ENCODE peak calls at places on chromosomes 1 and 21, in seven cellular contexts. One of them, this sample, is unnamed.

GRCh38 chr1:151347523-151348246 is 633 bp upstream of the RFX5 start:
- DNase-seq in ovary: no peak
- DNase-seq in A673: no peak
- DNase-seq in GM12865: no peak
- DNase-seq in astrocyte: no peak
- DNase-seq in fibroblast of lung: no peak
- DNase-seq in tibial nerve: no peak
- DNase-seq in this sample: no peak

GRCh38 chr1:22340873-22341272 is 110.8 kb upstream of the ZBTB40 start:
- DNase-seq in GM12865: no peak
- DNase-seq in tibial nerve: no peak
- DNase-seq in A673: no peak
- DNase-seq in fibroblast of lung: no peak
- DNase-seq in astrocyte: no peak
- DNase-seq in ovary: no peak
- DNase-seq in this sample: no peak

GRCh38 chr1:7261490-7261889 is 476.2 kb downstream of the CAMTA1 start:
- DNase-seq in tibial nerve: no peak
- DNase-seq in A673: no peak
- DNase-seq in ovary: no peak
- DNase-seq in GM12865: no peak
- DNase-seq in fibroblast of lung: no peak
- DNase-seq in astrocyte: no peak
- DNase-seq in this sample: no peak

GRCh38 chr21:26061437-26061836 is 109.1 kb downstream of the APP start:
- DNase-seq in A673: no peak
- DNase-seq in astrocyte: no peak
- DNase-seq in GM12865: no peak
- DNase-seq in tibial nerve: no peak
- DNase-seq in ovary: no peak
- DNase-seq in fibroblast of lung: peak; percentile 82
- DNase-seq in this sample: peak; percentile 83

GRCh38 chr1:208997726-208998312 is 585.7 kb upstream of the CAMK1G start:
- DNase-seq in astrocyte: no peak
- DNase-seq in GM12865: peak; percentile 7
- DNase-seq in A673: peak; percentile 11
- DNase-seq in ovary: no peak
- DNase-seq in tibial nerve: no peak
- DNase-seq in fibroblast of lung: peak; percentile 43
- DNase-seq in this sample: peak; percentile 31

GRCh38 chr21:31386006-31386405 is 41.9 kb upstream of the TIAM1 start:
- DNase-seq in astrocyte: no peak
- DNase-seq in ovary: no peak
- DNase-seq in A673: no peak
- DNase-seq in tibial nerve: no peak
- DNase-seq in fibroblast of lung: no peak
- DNase-seq in GM12865: no peak
- DNase-seq in this sample: no peak

GRCh38 chr1:84253891-84254290 is 47.6 kb upstream of the SAMD13 start:
- DNase-seq in astrocyte: peak; percentile 97
- DNase-seq in fibroblast of lung: peak; percentile 94
- DNase-seq in tibial nerve: no peak
- DNase-seq in A673: peak; percentile 27
- DNase-seq in ovary: no peak
- DNase-seq in GM12865: no peak
- DNase-seq in this sample: peak; percentile 83

GRCh38 chr1:115596080-115596795 is 45.5 kb upstream of the VANGL1 start:
- DNase-seq in tibial nerve: no peak
- DNase-seq in ovary: no peak
- DNase-seq in A673: no peak
- DNase-seq in fibroblast of lung: peak; percentile 14
- DNase-seq in astrocyte: peak; percentile 35
- DNase-seq in GM12865: no peak
- DNase-seq in this sample: peak; percentile 20

GRCh38 chr1:14294860-14295259 is 303.6 kb upstream of the KAZN start:
- DNase-seq in astrocyte: no peak
- DNase-seq in GM12865: no peak
- DNase-seq in ovary: no peak
- DNase-seq in tibial nerve: no peak
- DNase-seq in A673: peak; percentile 7
- DNase-seq in fibroblast of lung: no peak
- DNase-seq in this sample: no peak

GRCh38 chr1:59394706-59395417 is 98.0 kb downstream of the FGGY start:
- DNase-seq in tibial nerve: no peak
- DNase-seq in A673: no peak
- DNase-seq in GM12865: no peak
- DNase-seq in ovary: no peak
- DNase-seq in fibroblast of lung: no peak
- DNase-seq in astrocyte: no peak
- DNase-seq in this sample: no peak

GRCh38 chr1:219883400-219884332 is 44.7 kb downstream of the SLC30A10 start:
- DNase-seq in astrocyte: no peak
- DNase-seq in fibroblast of lung: no peak
- DNase-seq in tibial nerve: no peak
- DNase-seq in GM12865: no peak
- DNase-seq in ovary: no peak
- DNase-seq in A673: no peak
- DNase-seq in this sample: no peak

GRCh38 chr1:163273766-163274441 is 47.9 kb upstream of the NUF2 start:
- DNase-seq in A673: no peak
- DNase-seq in astrocyte: no peak
- DNase-seq in tibial nerve: no peak
- DNase-seq in fibroblast of lung: no peak
- DNase-seq in GM12865: no peak
- DNase-seq in ovary: no peak
- DNase-seq in this sample: no peak

GRCh38 chr1:201310251-201310985 is 27.1 kb downstream of the PKP1 start:
- DNase-seq in A673: no peak
- DNase-seq in GM12865: no peak
- DNase-seq in ovary: no peak
- DNase-seq in fibroblast of lung: no peak
- DNase-seq in tibial nerve: no peak
- DNase-seq in astrocyte: no peak
- DNase-seq in this sample: no peak

GRCh38 chr1:160083968-160084770 is 2.8 kb downstream of the KCNJ9 start:
- DNase-seq in tibial nerve: peak; percentile 62
- DNase-seq in A673: no peak
- DNase-seq in ovary: peak; percentile 59
- DNase-seq in astrocyte: peak; percentile 17
- DNase-seq in fibroblast of lung: peak; percentile 23
- DNase-seq in GM12865: peak; percentile 77
- DNase-seq in this sample: no peak

GRCh38 chr21:29376556-29376955 is 77.8 kb downstream of the BACH1 start:
- DNase-seq in fibroblast of lung: peak; percentile 29
- DNase-seq in GM12865: peak; percentile 81
- DNase-seq in tibial nerve: no peak
- DNase-seq in astrocyte: no peak
- DNase-seq in ovary: peak; percentile 21
- DNase-seq in A673: peak; percentile 88
- DNase-seq in this sample: peak; percentile 13

GRCh38 chr1:205449254-205449749 is 6.5 kb downstream of the BLACAT1 start:
- DNase-seq in fibroblast of lung: no peak
- DNase-seq in ovary: no peak
- DNase-seq in A673: no peak
- DNase-seq in GM12865: no peak
- DNase-seq in tibial nerve: no peak
- DNase-seq in astrocyte: no peak
- DNase-seq in this sample: no peak
- H3K4me3 ChIP-seq in fibroblast of lung: no peak overlapping the region
- H3K4me3 ChIP-seq in ovary: no peak overlapping the region
- H3K4me3 ChIP-seq in A673: peak overlapping the region; percentile 6
- H3K4me3 ChIP-seq in GM12865: no peak overlapping the region
- H3K4me3 ChIP-seq in tibial nerve: no peak overlapping the region
- H3K4me3 ChIP-seq in astrocyte: peak overlapping the region; percentile 58
- H3K4me3 ChIP-seq in this sample: no peak overlapping the region

DNA sequence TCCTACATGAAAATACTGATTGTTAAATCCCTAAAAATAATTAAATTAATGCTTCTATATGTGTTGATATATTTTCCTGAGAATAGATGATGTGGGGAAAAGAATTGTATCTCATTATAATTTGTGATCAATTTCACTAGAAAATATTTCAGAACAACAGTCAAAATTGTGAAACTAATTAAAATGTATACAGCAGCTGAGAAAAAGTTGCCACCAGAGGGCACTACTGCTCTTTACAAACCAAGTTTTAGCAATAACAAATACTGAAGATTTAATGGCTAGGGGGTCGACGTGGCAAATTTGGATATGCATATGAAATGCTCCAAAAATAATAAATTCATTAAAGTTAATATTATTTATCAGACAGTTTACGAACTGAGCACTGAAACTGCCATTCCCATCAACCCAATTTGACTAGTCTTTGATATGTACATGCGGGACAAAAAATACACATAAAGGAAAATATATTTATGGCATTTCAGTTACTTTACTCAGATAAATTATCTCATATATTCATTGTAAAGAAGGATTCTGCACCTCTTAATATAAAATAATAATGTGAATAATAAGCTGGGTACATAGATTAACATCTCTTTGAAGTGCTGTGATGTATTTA is 96.3 kb upstream of the TMPRSS15 start:
- DNase-seq in GM12865: peak; percentile 54
- DNase-seq in astrocyte: peak; percentile 16
- DNase-seq in tibial nerve: peak; percentile 28
- DNase-seq in A673: peak; percentile 52
- DNase-seq in fibroblast of lung: peak; percentile 52
- DNase-seq in ovary: no peak
- DNase-seq in this sample: peak; percentile 4
- TF ChIP-seq CTCF in GM12865: peak; percentile 51
- TF ChIP-seq CTCF in astrocyte: peak; percentile 79
- TF ChIP-seq CTCF in tibial nerve: peak; percentile 61
- TF ChIP-seq CTCF in A673: peak; percentile 87
- TF ChIP-seq CTCF in fibroblast of lung: peak; percentile 69
- TF ChIP-seq CTCF in ovary: no peak
- TF ChIP-seq CTCF in this sample: peak; percentile 51

GRCh38 chr21:36430841-36431240 is 45.6 kb downstream of the CHAF1B start:
- DNase-seq in astrocyte: peak; percentile 65
- DNase-seq in GM12865: no peak
- DNase-seq in ovary: no peak
- DNase-seq in fibroblast of lung: no peak
- DNase-seq in tibial nerve: no peak
- DNase-seq in A673: no peak
- DNase-seq in this sample: no peak

GRCh38 chr21:36427502-36427901 is 42.3 kb downstream of the CHAF1B start:
- DNase-seq in GM12865: no peak
- DNase-seq in astrocyte: no peak
- DNase-seq in A673: no peak
- DNase-seq in tibial nerve: no peak
- DNase-seq in ovary: no peak
- DNase-seq in fibroblast of lung: no peak
- DNase-seq in this sample: no peak

GRCh38 chr21:36431252-36431651 is 46.1 kb downstream of the CHAF1B start:
- DNase-seq in GM12865: no peak
- DNase-seq in A673: no peak
- DNase-seq in ovary: no peak
- DNase-seq in astrocyte: peak; percentile 24
- DNase-seq in tibial nerve: no peak
- DNase-seq in fibroblast of lung: no peak
- DNase-seq in this sample: no peak

GRCh38 chr21:36428789-36429671 is 43.8 kb downstream of the CHAF1B start:
- DNase-seq in fibroblast of lung: peak; percentile 14
- DNase-seq in tibial nerve: no peak
- DNase-seq in GM12865: no peak
- DNase-seq in A673: no peak
- DNase-seq in ovary: no peak
- DNase-seq in astrocyte: peak; percentile 53
- DNase-seq in this sample: no peak

DNA sequence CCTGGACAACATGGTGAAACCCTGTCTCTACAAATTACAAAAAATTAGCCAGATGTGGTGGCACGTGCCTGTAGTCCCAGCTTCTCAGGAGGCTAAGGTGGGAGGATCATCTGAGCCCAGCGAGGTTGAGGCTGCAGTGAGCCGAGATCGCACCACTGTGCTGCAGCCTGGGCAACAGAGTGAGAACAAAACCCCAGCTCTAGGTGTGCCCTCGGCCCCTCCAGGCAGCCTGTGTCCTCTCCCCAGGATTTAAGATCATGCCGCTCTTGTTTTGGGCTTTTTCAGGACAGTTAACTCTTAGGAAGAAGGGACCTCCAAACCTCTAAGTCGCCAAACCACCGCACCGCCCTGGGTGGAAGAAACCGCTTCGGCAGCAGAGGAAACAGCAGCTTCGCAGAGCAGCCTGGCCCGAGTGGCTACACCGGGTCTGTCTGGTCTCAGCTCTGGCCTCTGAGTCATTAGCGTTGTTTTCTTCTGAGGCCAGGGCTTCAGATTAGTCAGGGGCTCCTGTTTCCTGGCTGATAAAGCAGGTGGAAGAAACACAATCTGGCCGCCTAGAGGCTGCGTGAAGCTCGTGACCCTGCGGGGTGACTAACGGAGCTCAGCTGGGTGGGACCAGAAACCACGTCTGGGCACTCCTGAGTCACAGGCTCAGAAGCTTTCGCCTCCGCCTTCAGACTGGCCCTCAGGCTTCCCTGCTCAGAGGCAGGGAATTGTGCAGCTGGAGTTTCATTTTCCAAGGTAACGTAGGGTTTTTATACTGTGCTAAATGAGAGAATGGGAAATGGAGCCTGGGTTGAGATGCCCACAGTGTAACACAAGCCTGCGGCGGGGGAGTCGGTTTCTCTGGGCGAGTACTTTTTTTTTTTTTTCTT is 44.7 kb downstream of the CHAF1B start:
- DNase-seq in tibial nerve: peak; percentile 41
- DNase-seq in GM12865: peak; percentile 88
- DNase-seq in ovary: peak; percentile 79
- DNase-seq in A673: no peak
- DNase-seq in fibroblast of lung: peak; percentile 97
- DNase-seq in astrocyte: peak; percentile 100
- DNase-seq in this sample: peak; percentile 95
- H3K4me3 ChIP-seq in tibial nerve: peak overlapping the region; percentile 0
- H3K4me3 ChIP-seq in GM12865: peak overlapping the region; percentile 36
- H3K4me3 ChIP-seq in ovary: peak overlapping the region; percentile 27
- H3K4me3 ChIP-seq in A673: no peak overlapping the region
- H3K4me3 ChIP-seq in fibroblast of lung: peak overlapping the region; percentile 11
- H3K4me3 ChIP-seq in astrocyte: peak overlapping the region; percentile 54
- H3K4me3 ChIP-seq in this sample: peak overlapping the region; percentile 39

DNA sequence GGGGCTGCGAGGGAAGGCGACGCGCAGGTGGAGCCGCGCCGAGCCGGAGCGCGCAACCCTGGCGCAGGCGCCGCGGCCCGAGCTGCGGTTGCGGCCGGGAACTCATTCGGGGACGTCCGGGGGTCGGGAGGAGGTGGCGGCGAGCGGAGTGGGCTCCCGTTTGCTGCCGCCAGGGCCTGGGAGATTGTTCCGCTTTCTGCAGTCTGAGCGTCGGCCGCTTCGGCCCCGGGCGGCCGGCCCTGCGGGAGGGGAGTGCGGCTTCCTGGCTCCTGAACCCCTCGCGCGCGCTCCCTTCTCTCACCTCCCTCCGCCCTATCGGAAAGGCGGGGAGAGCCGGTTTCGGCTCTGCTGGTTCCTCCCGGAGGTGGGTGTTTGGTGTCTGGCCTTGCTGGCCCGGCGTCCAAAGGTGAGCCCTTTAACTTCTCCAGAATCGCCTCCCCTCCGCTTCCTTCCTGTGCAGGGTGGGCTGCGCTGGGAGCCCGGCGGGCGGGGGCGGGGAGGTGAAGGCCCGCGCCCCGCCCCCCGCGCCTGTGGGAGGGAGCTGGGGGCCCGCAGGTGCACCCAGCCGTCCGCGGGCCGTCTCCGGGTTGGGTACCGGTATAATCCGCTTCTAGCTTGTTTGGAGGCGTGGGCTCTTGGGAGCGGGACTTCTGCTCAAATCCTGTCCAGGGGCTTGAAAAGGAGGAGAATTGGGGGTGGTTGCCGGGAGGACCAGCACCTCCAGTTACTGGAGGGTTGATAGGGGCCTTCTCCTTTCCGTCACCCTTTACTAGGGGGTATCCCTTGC is 683 bp downstream of the LRRC8D start:
- DNase-seq in fibroblast of lung: peak; percentile 20
- DNase-seq in astrocyte: no peak
- DNase-seq in tibial nerve: no peak
- DNase-seq in GM12865: peak; percentile 79
- DNase-seq in ovary: peak; percentile 37
- DNase-seq in A673: peak; percentile 59
- DNase-seq in this sample: no peak
- TF ChIP-seq CTCF in fibroblast of lung: peak; percentile 2
- TF ChIP-seq CTCF in astrocyte: no peak
- TF ChIP-seq CTCF in tibial nerve: no peak
- TF ChIP-seq CTCF in GM12865: no peak
- TF ChIP-seq CTCF in ovary: no peak
- TF ChIP-seq CTCF in A673: no peak
- TF ChIP-seq CTCF in this sample: peak; percentile 5

This sample was measured in AG10803.